ENCODE peak calls at places on chromosome 3, in nine cellular contexts. R is NCI-H1092 treated with DMSO at 0.1 percent for 48 hours, F is NCI-H1417, D is NCI-H524 treated with DMSO at 0.1 percent for 48 hours, X is upper lobe of right lung, C is neural crest cell, L is H7, T is D341Med, K is lung. G is an unnamed sample.

GRCh38 chr3:78970656-78971055 is 797.1 kb downstream of the ROBO1 start:
- DNase-seq in R (no peak), F (no peak), D (no peak), X (no peak), C (no peak), L (no peak), T (no peak), K (no peak), G (no peak)

GRCh38 chr3:169509780-169510179 is 153.7 kb downstream of the MECOM start:
- DNase-seq in R (no peak), F (no peak), D (no peak), X (no peak), C (no peak), L (no peak), T (no peak), K (no peak), G (no peak)

GRCh38 chr3:137110392-137110996 is 152.7 kb downstream of the IL20RB start:
- DNase-seq in R (peak), F (peak), D (no peak), X (no peak), C (no peak), L (no peak), T (peak), K (no peak), G (no peak)

GRCh38 chr3:132033471-132033870 is 1.3 kb downstream of the CPNE4 start:
- DNase-seq in R (no peak), F (no peak), D (no peak), X (no peak), C (no peak), L (peak), T (no peak), K (no peak), G (no peak)

GRCh38 chr3:187042062-187042745 is 97.1 kb downstream of the RPL39L start:
- DNase-seq in R (no peak), F (no peak), D (no peak), X (no peak), C (no peak), L (no peak), T (no peak), K (no peak), G (no peak)

GRCh38 chr3:141878812-141879211 is 2.4 kb downstream of the ATP1B3 start:
- DNase-seq in R (no peak), F (peak), D (peak), X (no peak), C (no peak), L (no peak), T (peak), K (no peak), G (no peak)

GRCh38 chr3:36409862-36410261 is 29.6 kb downstream of the STAC start:
- DNase-seq in R (no peak), F (no peak), D (no peak), X (no peak), C (no peak), L (no peak), T (no peak), K (no peak), G (no peak)

GRCh38 chr3:188734395-188734794 is 437.4 kb upstream of the TPRG1 start:
- DNase-seq in R (peak), F (peak), D (peak), X (no peak), C (no peak), L (no peak), T (peak), K (no peak), G (no peak)

GRCh38 chr3:159828542-159828943 is 160.1 kb upstream of the IL12A start:
- DNase-seq in R (peak), F (peak), D (peak), X (no peak), C (no peak), L (peak), T (peak), K (no peak), G (no peak)

GRCh38 chr3:18420584-18420983 is 4.6 kb downstream of the SATB1 start:
- DNase-seq in R (no peak), F (no peak), D (no peak), X (no peak), C (no peak), L (no peak), T (no peak), K (no peak), G (no peak)

GRCh38 chr3:10015476-10015904 is 10.7 kb upstream of the FANCD2 start:
- DNase-seq in R (no peak), F (no peak), D (no peak), X (peak), C (no peak), L (no peak), T (no peak), K (peak), G (no peak)

GRCh38 chr3:140580746-140581145 is 97.1 kb upstream of the TRIM42 start:
- DNase-seq in R (no peak), F (no peak), D (no peak), X (no peak), C (no peak), L (no peak), T (no peak), K (no peak), G (no peak)

GRCh38 chr3:53049987-53050386 is 4.1 kb upstream of the SFMBT1 start:
- DNase-seq in R (no peak), F (no peak), D (no peak), X (no peak), C (no peak), L (no peak), T (no peak), K (no peak), G (no peak)

GRCh38 chr3:49462222-49462621 is 7.8 kb upstream of the DAG1 start:
- DNase-seq in R (no peak), F (no peak), D (no peak), X (no peak), C (no peak), L (peak), T (no peak), K (no peak), G (no peak)

GRCh38 chr3:49357466-49358216 is 512 bp downstream of the GPX1 start:
- DNase-seq in R (peak), F (no peak), D (no peak), X (peak), C (no peak), L (peak), T (peak), K (peak), G (no peak)

GRCh38 chr3:126895178-126896066 is 87.5 kb upstream of the PLXNA1 start:
- DNase-seq in R (no peak), F (no peak), D (no peak), X (no peak), C (no peak), L (no peak), T (no peak), K (no peak), G (no peak)

GRCh38 chr3:38317186-38317759 is 29.3 kb upstream of the XYLB start:
- DNase-seq in R (no peak), F (no peak), D (no peak), X (no peak), C (no peak), L (no peak), T (no peak), K (no peak), G (no peak)

GRCh38 chr3:170563712-170564423 is 22.0 kb downstream of the SLC7A14 start:
- DNase-seq in R (no peak), F (no peak), D (no peak), X (no peak), C (no peak), L (no peak), T (no peak), K (no peak), G (no peak)

GRCh38 chr3:19432679-19433078 is 284.4 kb downstream of the KCNH8 start:
- DNase-seq in R (no peak), F (no peak), D (no peak), X (no peak), C (no peak), L (no peak), T (no peak), K (no peak), G (no peak)

GRCh38 chr3:165185707-165186327 is 10.4 kb downstream of the SLITRK3 start:
- DNase-seq in R (peak), F (peak), D (peak), X (no peak), C (peak), L (peak), T (peak), K (no peak), G (peak)

GRCh38 chr3:118534519-118534918 is 500.1 kb downstream of the IGSF11 start:
- DNase-seq in R (no peak), F (no peak), D (no peak), X (no peak), C (no peak), L (no peak), T (no peak), K (no peak), G (no peak)

GRCh38 chr3:150319900-150320299 is 88.2 kb upstream of the TSC22D2 start:
- DNase-seq in R (no peak), F (no peak), D (no peak), X (no peak), C (no peak), L (no peak), T (no peak), K (no peak), G (no peak)

GRCh38 chr3:120418866-120419490 is 31.8 kb downstream of the FSTL1 start:
- DNase-seq in R (peak), F (peak), D (peak), X (peak), C (no peak), L (peak), T (peak), K (peak), G (no peak)

GRCh38 chr3:185081516-185081915 is 71.3 kb downstream of the C3orf70 start:
- DNase-seq in R (no peak), F (no peak), D (no peak), X (no peak), C (no peak), L (no peak), T (no peak), K (no peak), G (no peak)

GRCh38 chr3:45480218-45480617 is 91.8 kb downstream of the LARS2 start:
- DNase-seq in R (no peak), F (no peak), D (no peak), X (no peak), C (no peak), L (no peak), T (no peak), K (no peak), G (no peak)

GRCh38 chr3:159266779-159267178 is 464.9 kb downstream of the MFSD1 start:
- DNase-seq in R (peak), F (peak), D (peak), X (no peak), C (peak), L (peak), T (peak), K (no peak), G (no peak)

GRCh38 chr3:27649277-27649676 is 72.8 kb downstream of the EOMES start:
- DNase-seq in R (no peak), F (no peak), D (no peak), X (no peak), C (no peak), L (no peak), T (no peak), K (no peak), G (no peak)

GRCh38 chr3:184802150-184802549 is 9.8 kb upstream of the VPS8 start:
- DNase-seq in R (no peak), F (no peak), D (no peak), X (no peak), C (no peak), L (no peak), T (no peak), K (no peak), G (no peak)

GRCh38 chr3:177035678-177036077 is 161.6 kb downstream of the TBL1XR1 start:
- DNase-seq in R (peak), F (peak), D (no peak), X (no peak), C (no peak), L (no peak), T (no peak), K (no peak), G (no peak)

GRCh38 chr3:191499307-191500125 is 38.6 kb downstream of the PYDC2 start:
- DNase-seq in R (peak), F (no peak), D (no peak), X (peak), C (no peak), L (peak), T (peak), K (no peak), G (no peak)

G was measured in GM18507.